ENCODE peak calls at places on chromosomes 7 and 10, in six cellular contexts. C, R, W, X, K and S are unnamed samples.

GRCh38 chr7:127683776-127684681 is 32.0 kb downstream of the SND1 start:
- DNase-seq in C (no peak), X (no peak), W (no peak), K (peak), R (no peak), S (no peak)

GRCh38 chr10:22821501-22821900 is 106.4 kb upstream of the ARMC3 start:
- DNase-seq in X (no peak), W (no peak), R (no peak), K (no peak), C (no peak), S (peak)

GRCh38 chr7:89775459-89775858 is 378.8 kb upstream of the STEAP1 start:
- DNase-seq in W (no peak), C (no peak), X (no peak), R (no peak), K (no peak), S (no peak)

GRCh38 chr7:149818536-149818840 is 19.7 kb upstream of the ZNF862 start:
- DNase-seq in R (no peak), X (no peak), W (no peak), K (no peak), C (no peak), S (no peak)

GRCh38 chr10:112804036-112804435 is 146.0 kb upstream of the TCF7L2 start:
- DNase-seq in W (no peak), C (peak), K (no peak), R (no peak), X (no peak), S (no peak)

GRCh38 chr10:100186813-100187212 is 984 bp upstream of the ERLIN1 start:
- DNase-seq in C (no peak), K (no peak), X (peak), R (peak), W (no peak), S (no peak)

GRCh38 chr10:80535671-80536360 is 1.9 kb upstream of the SH2D4B start:
- DNase-seq in W (peak), C (no peak), K (no peak), R (no peak), X (peak), S (no peak)

GRCh38 chr10:18203526-18203925 is 63.3 kb downstream of the CACNB2 start:
- DNase-seq in K (no peak), R (no peak), X (no peak), W (no peak), C (no peak), S (no peak)

GRCh38 chr7:145643981-145644380 is 472.6 kb upstream of the CNTNAP2 start:
- DNase-seq in X (no peak), K (no peak), W (no peak), C (no peak), R (no peak), S (no peak)

GRCh38 chr10:129848571-129849451 is 115.3 kb downstream of the EBF3 start:
- DNase-seq in R (no peak), K (no peak), C (no peak), W (no peak), X (no peak), S (no peak)

GRCh38 chr7:27873006-27873295 is 133.0 kb downstream of the TAX1BP1 start:
- DNase-seq in K (no peak), C (no peak), R (no peak), W (no peak), X (no peak), S (no peak)

GRCh38 chr10:22662693-22663330 is 51.6 kb downstream of the PIP4K2A start:
- DNase-seq in C (peak), K (no peak), W (no peak), X (peak), R (no peak), S (no peak)

GRCh38 chr7:136687693-136688322 is 180.6 kb upstream of the CHRM2 start:
- DNase-seq in X (peak), C (peak), R (peak), W (peak), K (no peak), S (peak)

GRCh38 chr10:19826712-19827111 is 10.5 kb downstream of the PLXDC2 start:
- DNase-seq in C (no peak), X (no peak), R (no peak), W (no peak), K (no peak), S (no peak)

GRCh38 chr10:122139627-122140151 is 131.4 kb upstream of the BTBD16 start:
- DNase-seq in K (no peak), R (no peak), X (no peak), W (no peak), C (no peak), S (no peak)

GRCh38 chr10:45505336-45505735 is 131.3 kb downstream of the ALOX5 start:
- DNase-seq in K (no peak), X (no peak), C (no peak), R (no peak), W (no peak), S (no peak)

GRCh38 chr7:77657427-77658331 is 38.6 kb upstream of the RSBN1L start:
- DNase-seq in W (peak), K (peak), R (peak), C (peak), X (peak), S (peak)

GRCh38 chr7:51817694-51818093 is 501.1 kb upstream of the COBL start:
- DNase-seq in X (no peak), W (no peak), K (no peak), R (no peak), C (no peak), S (no peak)

GRCh38 chr10:124724279-124725027 is 19.7 kb downstream of the FAM53B start:
- DNase-seq in W (no peak), K (no peak), X (no peak), C (peak), R (no peak), S (no peak)

GRCh38 chr7:101210143-101210542 is 7.2 kb downstream of the PLOD3 start:
- DNase-seq in W (no peak), C (no peak), X (no peak), R (no peak), K (no peak), S (no peak)

GRCh38 chr10:10629512-10629911 is 388.2 kb upstream of the CELF2 start:
- DNase-seq in C (no peak), W (no peak), X (no peak), K (no peak), R (no peak), S (peak)

GRCh38 chr7:30367561-30367960 is 83.2 kb downstream of the ZNRF2 start:
- DNase-seq in X (no peak), K (no peak), W (no peak), R (no peak), C (no peak), S (no peak)

GRCh38 chr7:29194206-29194593 is 375 bp upstream of the CHN2 start:
- DNase-seq in W (no peak), C (no peak), R (peak), X (no peak), K (no peak), S (no peak)

GRCh38 chr10:11176746-11177145 is 159.1 kb downstream of the CELF2 start:
- DNase-seq in R (no peak), X (no peak), C (no peak), W (no peak), K (no peak), S (no peak)

GRCh38 chr7:68147621-68148238 is 1151.1 kb downstream of the TYW1 start:
- DNase-seq in W (no peak), K (no peak), C (no peak), X (no peak), R (no peak), S (no peak)

GRCh38 chr7:130909161-130909836 is 175.3 kb upstream of the KLF14 start:
- DNase-seq in R (no peak), W (no peak), X (no peak), K (no peak), C (no peak), S (no peak)

GRCh38 chr10:26881600-26882331 is 21.0 kb upstream of the ABI1 start:
- DNase-seq in W (peak), R (peak), K (no peak), X (peak), C (peak), S (peak)

GRCh38 chr10:48234295-48234694 is 40.2 kb downstream of the FRMPD2 start:
- DNase-seq in X (no peak), W (no peak), K (no peak), R (no peak), C (no peak), S (no peak)

GRCh38 chr7:96236198-96237039 is 85.5 kb downstream of the SLC25A13 start:
- DNase-seq in R (peak), C (no peak), K (no peak), W (no peak), X (peak), S (peak)

GRCh38 chr10:132982301-132982989 is 40.1 kb upstream of the CFAP46 start:
- DNase-seq in W (no peak), K (no peak), C (no peak), X (no peak), R (no peak), S (no peak)
- TF ChIP-seq BHLHE40 in W (no peak), K (no peak), C (no peak), X (no peak), R (no peak), S (no peak)

DNA sequence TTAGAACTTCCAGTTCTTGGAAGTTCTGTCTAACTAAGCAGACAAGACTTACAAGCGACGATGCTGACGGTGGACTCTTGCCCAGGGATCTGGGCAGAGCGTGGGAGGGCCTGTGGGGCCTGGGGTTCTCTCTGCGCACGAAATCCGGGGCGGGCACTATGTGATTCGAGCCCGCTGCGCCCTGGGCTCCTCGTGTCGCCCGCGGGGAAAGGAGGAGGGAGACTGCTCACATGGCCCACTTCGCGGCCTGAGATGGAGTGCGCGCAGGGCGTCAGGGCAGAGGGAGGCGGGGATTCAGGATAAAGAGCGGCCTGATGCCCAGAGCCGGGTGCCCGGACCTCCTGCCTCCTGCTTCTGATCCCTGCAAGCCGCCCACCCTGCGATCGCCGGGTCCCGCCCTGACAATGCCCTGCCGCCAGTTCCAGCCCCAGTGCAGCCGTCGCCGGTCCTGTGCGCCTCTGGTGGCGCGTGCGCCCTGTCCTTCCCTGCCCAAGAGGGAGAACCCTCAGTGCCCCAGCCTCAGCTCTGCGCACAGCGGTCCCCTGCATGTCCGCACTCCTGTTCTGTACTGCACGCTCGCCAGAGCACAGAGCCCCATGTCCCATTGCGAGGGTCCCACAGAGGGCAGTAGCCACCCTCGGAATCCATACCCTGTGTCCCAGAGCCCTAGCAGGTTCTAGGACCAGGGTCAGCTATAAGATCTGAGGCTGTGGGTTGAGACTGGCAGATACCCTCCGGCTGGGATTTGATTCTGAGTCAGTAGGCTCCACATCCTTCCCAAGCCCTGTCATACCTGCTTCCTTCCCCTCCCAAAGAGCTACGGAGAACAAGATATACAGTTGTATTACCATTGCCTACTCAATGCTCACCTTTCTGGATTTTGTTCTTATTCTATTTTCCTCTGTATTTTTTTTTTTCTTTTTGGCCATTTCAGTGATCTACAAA is 99.4 kb upstream of the TMEM106B start:
- DNase-seq in R (no peak), C (no peak), W (no peak), X (no peak), K (no peak), S (no peak)
- TF ChIP-seq BHLHE40 in R (no peak), C (no peak), W (no peak), X (no peak), K (no peak), S (no peak)

GRCh38 chr7:151859111-151859947 is 17.6 kb downstream of the PRKAG2 start:
- DNase-seq in R (no peak), W (no peak), X (no peak), K (no peak), C (no peak), S (no peak)

GRCh38 chr7:151861881-151862280 is 15.0 kb downstream of the PRKAG2 start:
- DNase-seq in W (no peak), K (no peak), X (no peak), R (no peak), C (no peak), S (no peak)

GRCh38 chr7:151859948-151860685 is 16.8 kb downstream of the PRKAG2 start:
- DNase-seq in C (no peak), K (no peak), W (no peak), X (no peak), R (no peak), S (no peak)

GRCh38 chr7:151862606-151863381 is 14.1 kb downstream of the PRKAG2 start:
- DNase-seq in X (no peak), C (no peak), W (no peak), K (no peak), R (no peak), S (no peak)

DNA sequence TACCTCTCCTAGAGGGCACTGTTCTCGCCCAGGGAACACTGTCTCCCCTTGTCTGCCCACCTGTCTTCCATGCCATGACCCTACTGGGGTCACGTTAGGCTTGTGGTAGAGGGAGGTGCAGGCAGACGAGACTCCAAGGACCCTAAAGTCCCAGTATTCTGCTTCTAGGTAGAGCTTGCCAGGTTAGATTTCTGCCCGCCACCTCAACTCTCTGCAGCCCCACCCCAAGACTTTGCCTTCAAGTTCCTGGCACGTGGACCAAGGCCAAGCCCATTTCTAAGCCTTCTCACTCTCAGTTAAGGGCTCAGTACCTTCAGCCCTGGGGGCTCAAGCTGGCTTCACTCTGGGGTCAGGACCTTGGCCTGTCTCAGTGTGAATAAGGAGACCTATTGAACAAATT is 16.1 kb downstream of the PRKAG2 start:
- DNase-seq in X (no peak), R (no peak), K (no peak), W (no peak), C (no peak), S (no peak)
- TF ChIP-seq BHLHE40 in X (no peak), R (no peak), K (no peak), W (no peak), C (no peak), S (no peak)

GRCh38 chr7:117019786-117020604 is 66.7 kb downstream of the ST7 start:
- DNase-seq in R (peak), X (peak), K (no peak), C (no peak), W (peak), S (peak)
- TF ChIP-seq BHLHE40 in R (no peak), X (peak), K (no peak), C (no peak), W (no peak), S (peak)